ENCODE peak calls at places on chromosomes 2 and 18, in eight cellular contexts. One of them, this sample, is unnamed.

GRCh38 chr2:109694190-109694589 is 80.0 kb downstream of the SOWAHC start:
- DNase-seq in stimulated activated CD8-positive, alpha-beta memory T cell treated with anti-CD3 and anti-CD28 coated beads, Interleukin-15, amount 100 ng/mL, for 24 hours: no peak
- DNase-seq in nucleus accumbens: no peak
- DNase-seq in NCI-H1694 treated with DMSO at 0.1 percent for 48 hours: no peak
- DNase-seq in mesothelial cell of epicardium: no peak
- DNase-seq in tibial artery: no peak
- DNase-seq in IMR-90: no peak
- DNase-seq in cortex of kidney: no peak
- DNase-seq in this sample: peak; percentile 47

GRCh38 chr2:130382313-130382917 is 26.6 kb downstream of the PTPN18 start:
- DNase-seq in stimulated activated CD8-positive, alpha-beta memory T cell treated with anti-CD3 and anti-CD28 coated beads, Interleukin-15, amount 100 ng/mL, for 24 hours: no peak
- DNase-seq in nucleus accumbens: no peak
- DNase-seq in NCI-H1694 treated with DMSO at 0.1 percent for 48 hours: no peak
- DNase-seq in mesothelial cell of epicardium: no peak
- DNase-seq in tibial artery: no peak
- DNase-seq in IMR-90: no peak
- DNase-seq in cortex of kidney: no peak
- DNase-seq in this sample: no peak

GRCh38 chr2:8448822-8449577 is 232.9 kb upstream of the ID2 start:
- DNase-seq in stimulated activated CD8-positive, alpha-beta memory T cell treated with anti-CD3 and anti-CD28 coated beads, Interleukin-15, amount 100 ng/mL, for 24 hours: no peak
- DNase-seq in nucleus accumbens: no peak
- DNase-seq in NCI-H1694 treated with DMSO at 0.1 percent for 48 hours: no peak
- DNase-seq in mesothelial cell of epicardium: no peak
- DNase-seq in tibial artery: no peak
- DNase-seq in IMR-90: no peak
- DNase-seq in cortex of kidney: no peak
- DNase-seq in this sample: no peak

GRCh38 chr2:2642906-2643890 is 312.1 kb upstream of the MYT1L start:
- DNase-seq in stimulated activated CD8-positive, alpha-beta memory T cell treated with anti-CD3 and anti-CD28 coated beads, Interleukin-15, amount 100 ng/mL, for 24 hours: no peak
- DNase-seq in nucleus accumbens: no peak
- DNase-seq in NCI-H1694 treated with DMSO at 0.1 percent for 48 hours: peak; percentile 29
- DNase-seq in mesothelial cell of epicardium: no peak
- DNase-seq in tibial artery: no peak
- DNase-seq in IMR-90: no peak
- DNase-seq in cortex of kidney: no peak
- DNase-seq in this sample: no peak

GRCh38 chr2:204971219-204971907 is 426.1 kb downstream of the PARD3B start:
- DNase-seq in stimulated activated CD8-positive, alpha-beta memory T cell treated with anti-CD3 and anti-CD28 coated beads, Interleukin-15, amount 100 ng/mL, for 24 hours: no peak
- DNase-seq in nucleus accumbens: no peak
- DNase-seq in NCI-H1694 treated with DMSO at 0.1 percent for 48 hours: no peak
- DNase-seq in mesothelial cell of epicardium: no peak
- DNase-seq in tibial artery: no peak
- DNase-seq in IMR-90: no peak
- DNase-seq in cortex of kidney: no peak
- DNase-seq in this sample: no peak

GRCh38 chr2:192038152-192038551 is 156.6 kb downstream of the TMEFF2 start:
- DNase-seq in stimulated activated CD8-positive, alpha-beta memory T cell treated with anti-CD3 and anti-CD28 coated beads, Interleukin-15, amount 100 ng/mL, for 24 hours: no peak
- DNase-seq in nucleus accumbens: no peak
- DNase-seq in NCI-H1694 treated with DMSO at 0.1 percent for 48 hours: no peak
- DNase-seq in mesothelial cell of epicardium: no peak
- DNase-seq in tibial artery: no peak
- DNase-seq in IMR-90: no peak
- DNase-seq in cortex of kidney: no peak
- DNase-seq in this sample: no peak

GRCh38 chr2:226761195-226761583 is 38.4 kb downstream of the IRS1 start:
- DNase-seq in stimulated activated CD8-positive, alpha-beta memory T cell treated with anti-CD3 and anti-CD28 coated beads, Interleukin-15, amount 100 ng/mL, for 24 hours: no peak
- DNase-seq in nucleus accumbens: no peak
- DNase-seq in NCI-H1694 treated with DMSO at 0.1 percent for 48 hours: no peak
- DNase-seq in mesothelial cell of epicardium: no peak
- DNase-seq in tibial artery: no peak
- DNase-seq in IMR-90: no peak
- DNase-seq in cortex of kidney: no peak
- DNase-seq in this sample: no peak

GRCh38 chr2:210553371-210553770 is 3.0 kb upstream of the CPS1 start:
- DNase-seq in stimulated activated CD8-positive, alpha-beta memory T cell treated with anti-CD3 and anti-CD28 coated beads, Interleukin-15, amount 100 ng/mL, for 24 hours: no peak
- DNase-seq in nucleus accumbens: no peak
- DNase-seq in NCI-H1694 treated with DMSO at 0.1 percent for 48 hours: no peak
- DNase-seq in mesothelial cell of epicardium: no peak
- DNase-seq in tibial artery: no peak
- DNase-seq in IMR-90: no peak
- DNase-seq in cortex of kidney: no peak
- DNase-seq in this sample: peak; percentile 56

GRCh38 chr2:117960231-117960630 is 53.6 kb downstream of the CCDC93 start:
- DNase-seq in stimulated activated CD8-positive, alpha-beta memory T cell treated with anti-CD3 and anti-CD28 coated beads, Interleukin-15, amount 100 ng/mL, for 24 hours: no peak
- DNase-seq in nucleus accumbens: no peak
- DNase-seq in NCI-H1694 treated with DMSO at 0.1 percent for 48 hours: no peak
- DNase-seq in mesothelial cell of epicardium: no peak
- DNase-seq in tibial artery: no peak
- DNase-seq in IMR-90: peak; percentile 50
- DNase-seq in cortex of kidney: no peak
- DNase-seq in this sample: peak; percentile 69

GRCh38 chr2:240525802-240526201 is 32.0 kb downstream of the ANKMY1 start:
- DNase-seq in stimulated activated CD8-positive, alpha-beta memory T cell treated with anti-CD3 and anti-CD28 coated beads, Interleukin-15, amount 100 ng/mL, for 24 hours: no peak
- DNase-seq in nucleus accumbens: no peak
- DNase-seq in NCI-H1694 treated with DMSO at 0.1 percent for 48 hours: no peak
- DNase-seq in mesothelial cell of epicardium: no peak
- DNase-seq in tibial artery: no peak
- DNase-seq in IMR-90: no peak
- DNase-seq in cortex of kidney: no peak
- DNase-seq in this sample: no peak

GRCh38 chr2:63055510-63056308 is 5.1 kb downstream of the OTX1 start:
- DNase-seq in stimulated activated CD8-positive, alpha-beta memory T cell treated with anti-CD3 and anti-CD28 coated beads, Interleukin-15, amount 100 ng/mL, for 24 hours: no peak
- DNase-seq in nucleus accumbens: no peak
- DNase-seq in NCI-H1694 treated with DMSO at 0.1 percent for 48 hours: no peak
- DNase-seq in mesothelial cell of epicardium: no peak
- DNase-seq in tibial artery: no peak
- DNase-seq in IMR-90: no peak
- DNase-seq in cortex of kidney: no peak
- DNase-seq in this sample: no peak

GRCh38 chr18:58525517-58525916 is 103.4 kb downstream of the ALPK2 start:
- DNase-seq in stimulated activated CD8-positive, alpha-beta memory T cell treated with anti-CD3 and anti-CD28 coated beads, Interleukin-15, amount 100 ng/mL, for 24 hours: no peak
- DNase-seq in nucleus accumbens: no peak
- DNase-seq in NCI-H1694 treated with DMSO at 0.1 percent for 48 hours: no peak
- DNase-seq in mesothelial cell of epicardium: peak; percentile 22
- DNase-seq in tibial artery: no peak
- DNase-seq in IMR-90: peak; percentile 84
- DNase-seq in cortex of kidney: no peak
- DNase-seq in this sample: peak; percentile 78

GRCh38 chr2:206115026-206115578 is 29.1 kb upstream of the INO80D start:
- DNase-seq in stimulated activated CD8-positive, alpha-beta memory T cell treated with anti-CD3 and anti-CD28 coated beads, Interleukin-15, amount 100 ng/mL, for 24 hours: no peak
- DNase-seq in nucleus accumbens: no peak
- DNase-seq in NCI-H1694 treated with DMSO at 0.1 percent for 48 hours: no peak
- DNase-seq in mesothelial cell of epicardium: no peak
- DNase-seq in tibial artery: no peak
- DNase-seq in IMR-90: no peak
- DNase-seq in cortex of kidney: no peak
- DNase-seq in this sample: no peak

GRCh38 chr2:218980800-218981389 is 4.1 kb downstream of the FEV start:
- DNase-seq in stimulated activated CD8-positive, alpha-beta memory T cell treated with anti-CD3 and anti-CD28 coated beads, Interleukin-15, amount 100 ng/mL, for 24 hours: no peak
- DNase-seq in nucleus accumbens: no peak
- DNase-seq in NCI-H1694 treated with DMSO at 0.1 percent for 48 hours: peak; percentile 72
- DNase-seq in mesothelial cell of epicardium: no peak
- DNase-seq in tibial artery: no peak
- DNase-seq in IMR-90: no peak
- DNase-seq in cortex of kidney: no peak
- DNase-seq in this sample: no peak

GRCh38 chr2:8225257-8225656 is 456.6 kb upstream of the ID2 start:
- DNase-seq in stimulated activated CD8-positive, alpha-beta memory T cell treated with anti-CD3 and anti-CD28 coated beads, Interleukin-15, amount 100 ng/mL, for 24 hours: no peak
- DNase-seq in nucleus accumbens: no peak
- DNase-seq in NCI-H1694 treated with DMSO at 0.1 percent for 48 hours: no peak
- DNase-seq in mesothelial cell of epicardium: no peak
- DNase-seq in tibial artery: no peak
- DNase-seq in IMR-90: no peak
- DNase-seq in cortex of kidney: no peak
- DNase-seq in this sample: no peak

GRCh38 chr2:100272848-100273329 is 49.4 kb downstream of the LONRF2 start:
- DNase-seq in stimulated activated CD8-positive, alpha-beta memory T cell treated with anti-CD3 and anti-CD28 coated beads, Interleukin-15, amount 100 ng/mL, for 24 hours: no peak
- DNase-seq in nucleus accumbens: no peak
- DNase-seq in NCI-H1694 treated with DMSO at 0.1 percent for 48 hours: no peak
- DNase-seq in mesothelial cell of epicardium: no peak
- DNase-seq in tibial artery: no peak
- DNase-seq in IMR-90: peak; percentile 29
- DNase-seq in cortex of kidney: no peak
- DNase-seq in this sample: no peak

GRCh38 chr2:18551623-18552022 is 8.8 kb downstream of the RDH14 start:
- DNase-seq in stimulated activated CD8-positive, alpha-beta memory T cell treated with anti-CD3 and anti-CD28 coated beads, Interleukin-15, amount 100 ng/mL, for 24 hours: no peak
- DNase-seq in nucleus accumbens: no peak
- DNase-seq in NCI-H1694 treated with DMSO at 0.1 percent for 48 hours: no peak
- DNase-seq in mesothelial cell of epicardium: no peak
- DNase-seq in tibial artery: no peak
- DNase-seq in IMR-90: no peak
- DNase-seq in cortex of kidney: no peak
- DNase-seq in this sample: no peak

GRCh38 chr2:96321230-96322103 is 3.6 kb upstream of the ITPRIPL1 start:
- DNase-seq in stimulated activated CD8-positive, alpha-beta memory T cell treated with anti-CD3 and anti-CD28 coated beads, Interleukin-15, amount 100 ng/mL, for 24 hours: peak; percentile 58
- DNase-seq in nucleus accumbens: no peak
- DNase-seq in NCI-H1694 treated with DMSO at 0.1 percent for 48 hours: no peak
- DNase-seq in mesothelial cell of epicardium: peak; percentile 47
- DNase-seq in tibial artery: peak; percentile 35
- DNase-seq in IMR-90: peak; percentile 14
- DNase-seq in cortex of kidney: no peak
- DNase-seq in this sample: peak; percentile 54

GRCh38 chr18:62634471-62634870 is 80.9 kb upstream of the PHLPP1 start:
- DNase-seq in stimulated activated CD8-positive, alpha-beta memory T cell treated with anti-CD3 and anti-CD28 coated beads, Interleukin-15, amount 100 ng/mL, for 24 hours: no peak
- DNase-seq in nucleus accumbens: no peak
- DNase-seq in NCI-H1694 treated with DMSO at 0.1 percent for 48 hours: no peak
- DNase-seq in mesothelial cell of epicardium: no peak
- DNase-seq in tibial artery: no peak
- DNase-seq in IMR-90: no peak
- DNase-seq in cortex of kidney: no peak
- DNase-seq in this sample: peak; percentile 69

GRCh38 chr2:4012197-4012596 is 308.8 kb downstream of the DCDC2C start:
- DNase-seq in stimulated activated CD8-positive, alpha-beta memory T cell treated with anti-CD3 and anti-CD28 coated beads, Interleukin-15, amount 100 ng/mL, for 24 hours: no peak
- DNase-seq in nucleus accumbens: no peak
- DNase-seq in NCI-H1694 treated with DMSO at 0.1 percent for 48 hours: no peak
- DNase-seq in mesothelial cell of epicardium: no peak
- DNase-seq in tibial artery: no peak
- DNase-seq in IMR-90: no peak
- DNase-seq in cortex of kidney: no peak
- DNase-seq in this sample: no peak

GRCh38 chr2:140177081-140177480 is 1396.9 kb upstream of the NXPH2 start:
- DNase-seq in stimulated activated CD8-positive, alpha-beta memory T cell treated with anti-CD3 and anti-CD28 coated beads, Interleukin-15, amount 100 ng/mL, for 24 hours: no peak
- DNase-seq in nucleus accumbens: no peak
- DNase-seq in NCI-H1694 treated with DMSO at 0.1 percent for 48 hours: no peak
- DNase-seq in mesothelial cell of epicardium: no peak
- DNase-seq in tibial artery: no peak
- DNase-seq in IMR-90: no peak
- DNase-seq in cortex of kidney: no peak
- DNase-seq in this sample: no peak

GRCh38 chr2:109306190-109306589 is 177.2 kb downstream of the SH3RF3 start:
- DNase-seq in stimulated activated CD8-positive, alpha-beta memory T cell treated with anti-CD3 and anti-CD28 coated beads, Interleukin-15, amount 100 ng/mL, for 24 hours: no peak
- DNase-seq in nucleus accumbens: no peak
- DNase-seq in NCI-H1694 treated with DMSO at 0.1 percent for 48 hours: no peak
- DNase-seq in mesothelial cell of epicardium: no peak
- DNase-seq in tibial artery: no peak
- DNase-seq in IMR-90: no peak
- DNase-seq in cortex of kidney: no peak
- DNase-seq in this sample: no peak

GRCh38 chr2:73089270-73090030 is 17.9 kb upstream of the SFXN5 start:
- DNase-seq in stimulated activated CD8-positive, alpha-beta memory T cell treated with anti-CD3 and anti-CD28 coated beads, Interleukin-15, amount 100 ng/mL, for 24 hours: no peak
- DNase-seq in nucleus accumbens: no peak
- DNase-seq in NCI-H1694 treated with DMSO at 0.1 percent for 48 hours: no peak
- DNase-seq in mesothelial cell of epicardium: peak; percentile 69
- DNase-seq in tibial artery: peak; percentile 44
- DNase-seq in IMR-90: peak; percentile 100
- DNase-seq in cortex of kidney: no peak
- DNase-seq in this sample: peak; percentile 99

This sample was measured in EH.